ENCODE peak calls at places on chromosomes 6 and 20, in ten cellular contexts. C is NCI-H1092; R is neural crest cell; Y is suprapubic skin; B is left ventricle myocardium inferior; L is SK-N-MC; D is cardiac fibroblast; X is IMR-90; K is kidney tubule cell; O is stimulated activated CD8-positive, alpha-beta memory T cell treated with anti-CD3 and anti-CD28 coated beads, Interleukin-4, amount 100 ng/mL, for 48 hours. W is an unnamed sample.

GRCh38 chr6:53496100-53496499 is 48.8 kb downstream of the GCLC start:
- DNase-seq in C (no peak), R (no peak), Y (no peak), B (no peak), L (no peak), D (no peak), X (no peak), K (no peak), O (no peak), W (no peak)

GRCh38 chr6:156809034-156809433 is 31.9 kb downstream of the ARID1B start:
- DNase-seq in C (no peak), R (no peak), Y (no peak), B (no peak), L (no peak), D (peak; percentile 56), X (peak; percentile 55), K (peak; percentile 72), O (no peak), W (no peak)

GRCh38 chr20:34709836-34710567 is 5.9 kb downstream of the TP53INP2 start:
- DNase-seq in C (peak; percentile 49), R (peak; percentile 36), Y (no peak), B (peak; percentile 85), L (no peak), D (peak; percentile 73), X (peak; percentile 51), K (peak; percentile 49), O (no peak), W (no peak)

GRCh38 chr6:158503222-158503621 is 56.7 kb upstream of the TMEM181 start:
- DNase-seq in C (no peak), R (no peak), Y (no peak), B (no peak), L (no peak), D (no peak), X (no peak), K (no peak), O (no peak), W (no peak)

GRCh38 chr20:47359533-47360206 is 3.2 kb upstream of the ZMYND8 start:
- DNase-seq in C (no peak), R (no peak), Y (no peak), B (no peak), L (no peak), D (no peak), X (no peak), K (peak; percentile 29), O (no peak), W (no peak)

GRCh38 chr6:19354181-19354580 is 483.0 kb upstream of the ID4 start:
- DNase-seq in C (no peak), R (no peak), Y (no peak), B (no peak), L (no peak), D (no peak), X (no peak), K (no peak), O (no peak), W (no peak)

GRCh38 chr6:84801250-84801649 is 36.9 kb upstream of the TBX18 start:
- DNase-seq in C (no peak), R (no peak), Y (no peak), B (no peak), L (no peak), D (no peak), X (no peak), K (peak; percentile 24), O (no peak), W (no peak)

GRCh38 chr20:1255675-1256074 is 10.4 kb upstream of the SNPH start:
- DNase-seq in C (no peak), R (no peak), Y (no peak), B (no peak), L (no peak), D (no peak), X (no peak), K (no peak), O (no peak), W (no peak)

GRCh38 chr6:32046450-32047083 is 8.4 kb downstream of the CYP21A2 start:
- DNase-seq in C (peak; percentile 16), R (no peak), Y (peak; percentile 82), B (peak; percentile 40), L (peak; percentile 12), D (peak; percentile 61), X (no peak), K (no peak), O (no peak), W (peak; percentile 27)

GRCh38 chr20:38184098-38184497 is 19.0 kb upstream of the TGM2 start:
- DNase-seq in C (no peak), R (no peak), Y (no peak), B (no peak), L (no peak), D (no peak), X (no peak), K (peak; percentile 98), O (no peak), W (peak; percentile 62)

GRCh38 chr6:76831299-76831698 is 632.0 kb downstream of the HTR1B start:
- DNase-seq in C (no peak), R (no peak), Y (no peak), B (no peak), L (no peak), D (no peak), X (no peak), K (no peak), O (no peak), W (no peak)

GRCh38 chr6:26380256-26380655 is 2.7 kb upstream of the BTN2A2 start:
- DNase-seq in C (no peak), R (no peak), Y (no peak), B (no peak), L (no peak), D (no peak), X (no peak), K (no peak), O (no peak), W (no peak)

GRCh38 chr6:105753184-105754097 is 332.7 kb upstream of the PRDM1 start:
- DNase-seq in C (no peak), R (no peak), Y (no peak), B (no peak), L (no peak), D (peak; percentile 2), X (peak; percentile 59), K (no peak), O (no peak), W (no peak)

GRCh38 chr6:16982827-16983226 is 119.0 kb upstream of the STMND1 start:
- DNase-seq in C (no peak), R (no peak), Y (no peak), B (no peak), L (no peak), D (peak; percentile 69), X (peak; percentile 99), K (no peak), O (no peak), W (no peak)

GRCh38 chr20:39800548-39800947 is 838.4 kb downstream of the DHX35 start:
- DNase-seq in C (no peak), R (no peak), Y (no peak), B (peak; percentile 56), L (no peak), D (peak; percentile 69), X (peak; percentile 63), K (peak; percentile 76), O (no peak), W (no peak)

GRCh38 chr6:7201732-7202541 is 94.2 kb downstream of the RREB1 start:
- DNase-seq in C (no peak), R (no peak), Y (no peak), B (peak; percentile 52), L (no peak), D (no peak), X (no peak), K (peak; percentile 63), O (peak; percentile 33), W (no peak)

GRCh38 chr20:25227317-25227831 is 20.5 kb upstream of the PYGB start:
- DNase-seq in C (no peak), R (no peak), Y (no peak), B (no peak), L (no peak), D (peak; percentile 86), X (peak; percentile 40), K (peak; percentile 71), O (no peak), W (no peak)

GRCh38 chr6:90121982-90122381 is 174.7 kb downstream of the BACH2 start:
- DNase-seq in C (no peak), R (no peak), Y (no peak), B (no peak), L (no peak), D (no peak), X (peak; percentile 52), K (peak; percentile 17), O (peak; percentile 62), W (no peak)

GRCh38 chr6:140208286-140208685 is 833.8 kb upstream of the CITED2 start:
- DNase-seq in C (peak; percentile 11), R (no peak), Y (no peak), B (no peak), L (no peak), D (peak; percentile 25), X (no peak), K (no peak), O (no peak), W (no peak)

GRCh38 chr6:692356-692851 is 535 bp downstream of the EXOC2 start:
- DNase-seq in C (no peak), R (peak; percentile 4), Y (no peak), B (peak; percentile 37), L (no peak), D (peak; percentile 33), X (peak; percentile 34), K (peak; percentile 74), O (peak; percentile 83), W (peak; percentile 48)

GRCh38 chr6:111342913-111343312 is 140.1 kb downstream of the REV3L start:
- DNase-seq in C (no peak), R (no peak), Y (no peak), B (no peak), L (no peak), D (peak; percentile 52), X (peak; percentile 54), K (no peak), O (no peak), W (no peak)

GRCh38 chr20:11338506-11339306 is 579.0 kb upstream of the BTBD3 start:
- DNase-seq in C (no peak), R (no peak), Y (no peak), B (no peak), L (no peak), D (peak; percentile 29), X (peak; percentile 74), K (peak; percentile 78), O (no peak), W (no peak)

GRCh38 chr6:166342293-166343156 is at the start of gene SFT2D1:
- DNase-seq in C (peak; percentile 82), R (peak; percentile 67), Y (peak; percentile 91), B (peak; percentile 89), L (no peak), D (peak; percentile 92), X (peak; percentile 83), K (peak; percentile 84), O (peak; percentile 92), W (peak; percentile 89)

GRCh38 chr20:11063459-11063858 is 389.7 kb upstream of the JAG1 start:
- DNase-seq in C (no peak), R (no peak), Y (no peak), B (no peak), L (no peak), D (no peak), X (no peak), K (no peak), O (no peak), W (no peak)

GRCh38 chr6:136566007-136566487 is 15.8 kb upstream of the MAP7 start:
- DNase-seq in C (no peak), R (no peak), Y (no peak), B (peak; percentile 22), L (no peak), D (no peak), X (no peak), K (no peak), O (no peak), W (no peak)

W was measured in HTR-8/SVneo.